ENCODE peak calls at places on chromosomes 1 and 21, in four cellular contexts. Q is C1 segment of cervical spinal cord; B is stimulated activated naive CD4-positive, alpha-beta T cell; X is amniotic stem cell. P is an unnamed sample.

GRCh38 chr1:32001863-32002262 is 11.8 kb upstream of the KHDRBS1 start:
- DNase-seq in Q (no peak), B (no peak), X (no peak), P (no peak)

GRCh38 chr1:204267191-204267601 is 53.4 kb upstream of the GOLT1A start:
- DNase-seq in Q (no peak), B (no peak), X (no peak), P (no peak)

GRCh38 chr21:30468912-30469812 is 11.0 kb downstream of the KRTAP19-1 start:
- DNase-seq in Q (no peak), B (no peak), X (no peak), P (no peak)

GRCh38 chr1:27353166-27353565 is 11.3 kb downstream of the SYTL1 start:
- DNase-seq in Q (no peak), B (no peak), X (no peak), P (no peak)

GRCh38 chr1:184791199-184791935 is 36.7 kb upstream of the EDEM3 start:
- DNase-seq in Q (no peak), B (no peak), X (peak; percentile 43), P (no peak)

GRCh38 chr1:99710994-99711393 is 55.4 kb downstream of the FRRS1 start:
- DNase-seq in Q (no peak), B (no peak), X (no peak), P (no peak)

GRCh38 chr1:15244813-15245212 is 2.2 kb upstream of the FHAD1 start:
- DNase-seq in Q (no peak), B (no peak), X (no peak), P (no peak)

GRCh38 chr1:7432102-7432895 is 338.8 kb upstream of the VAMP3 start:
- DNase-seq in Q (no peak), B (no peak), X (no peak), P (peak; percentile 2)

GRCh38 chr1:32622806-32623694 is 27.3 kb downstream of the ZBTB8OS start:
- DNase-seq in Q (no peak), B (no peak), X (no peak), P (no peak)

GRCh38 chr1:243257189-243257588 is 1.3 kb downstream of the SDCCAG8 start:
- DNase-seq in Q (no peak), B (no peak), X (no peak), P (no peak)

GRCh38 chr1:212612251-212612961 is 3.8 kb downstream of the ATF3 start:
- DNase-seq in Q (no peak), B (no peak), X (no peak), P (no peak)

GRCh38 chr1:40659649-40659947 is 5.9 kb downstream of the RIMS3 start:
- DNase-seq in Q (no peak), B (no peak), X (no peak), P (no peak)

GRCh38 chr1:30790850-30791778 is 33.5 kb upstream of the LAPTM5 start:
- DNase-seq in Q (no peak), B (no peak), X (no peak), P (peak; percentile 29)

GRCh38 chr21:26849428-26850115 is 4.4 kb upstream of the ADAMTS1 start:
- DNase-seq in Q (no peak), B (peak; percentile 7), X (peak; percentile 69), P (no peak)

GRCh38 chr1:58608945-58609344 is 31.9 kb upstream of the TACSTD2 start:
- DNase-seq in Q (no peak), B (no peak), X (no peak), P (no peak)

GRCh38 chr1:32759521-32759980 is 57.0 kb upstream of the SYNC start:
- DNase-seq in Q (no peak), B (no peak), X (no peak), P (no peak)

GRCh38 chr1:74065081-74065480 is 132.9 kb downstream of the LRRIQ3 start:
- DNase-seq in Q (no peak), B (no peak), X (no peak), P (no peak)

GRCh38 chr1:113905435-113905861 is 322 bp downstream of the DCLRE1B start:
- DNase-seq in Q (no peak), B (no peak), X (no peak), P (no peak)

GRCh38 chr1:230317823-230318819 is 108.0 kb downstream of the PGBD5 start:
- DNase-seq in Q (no peak), B (no peak), X (no peak), P (no peak)

P was measured in naive thymus-derived CD4-positive, alpha-beta T cell.